ENCODE peak calls at places on chromosome 22, in six cellular contexts. Q is tibial artery, X is neuronal stem cell, M is A549, G is pancreas, V is dorsolateral prefrontal cortex. U is an unnamed sample.

GRCh38 chr22:41969110-41969646 is at the start of gene SEPTIN3:
- DNase-seq in Q (no peak), X (no peak), M (no peak), G (no peak), V (no peak), U (no peak)

GRCh38 chr22:36447634-36448033 is 33.8 kb downstream of the TXN2 start:
- DNase-seq in Q (no peak), X (no peak), M (no peak), G (no peak), V (no peak), U (no peak)

GRCh38 chr22:49235463-49236300 is 592.0 kb downstream of the BRD1 start:
- DNase-seq in Q (no peak), X (no peak), M (no peak), G (no peak), V (no peak), U (no peak)

GRCh38 chr22:24339452-24339747 is 68.8 kb downstream of the SPECC1L start:
- DNase-seq in Q (no peak), X (no peak), M (no peak), G (no peak), V (no peak), U (no peak)

GRCh38 chr22:41642711-41643110 is 21.6 kb downstream of the XRCC6 start:
- DNase-seq in Q (no peak), X (no peak), M (no peak), G (no peak), V (no peak), U (no peak)

GRCh38 chr22:39174498-39175120 is 22.1 kb upstream of the CBX7 start:
- DNase-seq in Q (peak; percentile 76), X (peak; percentile 99), M (no peak), G (peak; percentile 84), V (no peak), U (peak; percentile 100)

GRCh38 chr22:31039393-31039792 is 41.7 kb upstream of the SMTN start:
- DNase-seq in Q (no peak), X (no peak), M (no peak), G (no peak), V (no peak), U (no peak)

GRCh38 chr22:33776491-33776890 is 143.8 kb downstream of the LARGE1 start:
- DNase-seq in Q (no peak), X (no peak), M (no peak), G (no peak), V (no peak), U (no peak)

GRCh38 chr22:49025791-49026475 is 801.7 kb downstream of the BRD1 start:
- DNase-seq in Q (no peak), X (no peak), M (no peak), G (no peak), V (no peak), U (no peak)

GRCh38 chr22:31715157-31715778 is 34.7 kb downstream of the PRR14L start:
- DNase-seq in Q (no peak), X (no peak), M (no peak), G (no peak), V (no peak), U (no peak)

GRCh38 chr22:49300241-49300640 is 527.4 kb downstream of the BRD1 start:
- DNase-seq in Q (no peak), X (no peak), M (no peak), G (no peak), V (no peak), U (peak; percentile 28)

GRCh38 chr22:50310949-50311444 is 3.6 kb upstream of the PLXNB2 start:
- DNase-seq in Q (no peak), X (no peak), M (no peak), G (no peak), V (peak; percentile 40), U (no peak)

GRCh38 chr22:36332623-36333331 is 55.0 kb downstream of the MYH9 start:
- DNase-seq in Q (no peak), X (no peak), M (no peak), G (no peak), V (no peak), U (peak; percentile 93)

GRCh38 chr22:40401981-40402406 is 31.6 kb downstream of the SGSM3 start:
- DNase-seq in Q (no peak), X (no peak), M (no peak), G (no peak), V (no peak), U (no peak)

GRCh38 chr22:44393066-44393465 is 80.3 kb upstream of the SHISAL1 start:
- DNase-seq in Q (peak; percentile 13), X (no peak), M (no peak), G (no peak), V (peak; percentile 27), U (no peak)

GRCh38 chr22:44491666-44492405 is 6.2 kb downstream of the RTL6 start:
- DNase-seq in Q (no peak), X (no peak), M (no peak), G (no peak), V (no peak), U (no peak)

GRCh38 chr22:36211237-36211881 is 9.8 kb upstream of the APOL4 start:
- DNase-seq in Q (peak; percentile 49), X (no peak), M (no peak), G (no peak), V (no peak), U (no peak)

GRCh38 chr22:36284171-36284571 is 31.2 kb downstream of the APOL1 start:
- DNase-seq in Q (no peak), X (no peak), M (no peak), G (no peak), V (no peak), U (no peak)

GRCh38 chr22:31139066-31139465 is 1.2 kb downstream of the PLA2G3 start:
- DNase-seq in Q (no peak), X (no peak), M (no peak), G (no peak), V (no peak), U (no peak)

GRCh38 chr22:38176170-38176741 is 5.4 kb downstream of the PLA2G6 start:
- DNase-seq in Q (peak; percentile 79), X (no peak), M (no peak), G (no peak), V (no peak), U (peak; percentile 95)

GRCh38 chr22:37345863-37346514 is 63.7 kb downstream of the CYTH4 start:
- DNase-seq in Q (no peak), X (no peak), M (no peak), G (peak; percentile 26), V (no peak), U (peak; percentile 55)

GRCh38 chr22:47035443-47035881 is 273.0 kb downstream of the TBC1D22A start:
- DNase-seq in Q (no peak), X (no peak), M (no peak), G (peak; percentile 41), V (no peak), U (no peak)
- H3K27ac ChIP-seq in Q (no peak overlapping the region), X (no peak overlapping the region), M (no peak overlapping the region), G (no peak overlapping the region), V (no peak overlapping the region), U (no peak overlapping the region)

DNA sequence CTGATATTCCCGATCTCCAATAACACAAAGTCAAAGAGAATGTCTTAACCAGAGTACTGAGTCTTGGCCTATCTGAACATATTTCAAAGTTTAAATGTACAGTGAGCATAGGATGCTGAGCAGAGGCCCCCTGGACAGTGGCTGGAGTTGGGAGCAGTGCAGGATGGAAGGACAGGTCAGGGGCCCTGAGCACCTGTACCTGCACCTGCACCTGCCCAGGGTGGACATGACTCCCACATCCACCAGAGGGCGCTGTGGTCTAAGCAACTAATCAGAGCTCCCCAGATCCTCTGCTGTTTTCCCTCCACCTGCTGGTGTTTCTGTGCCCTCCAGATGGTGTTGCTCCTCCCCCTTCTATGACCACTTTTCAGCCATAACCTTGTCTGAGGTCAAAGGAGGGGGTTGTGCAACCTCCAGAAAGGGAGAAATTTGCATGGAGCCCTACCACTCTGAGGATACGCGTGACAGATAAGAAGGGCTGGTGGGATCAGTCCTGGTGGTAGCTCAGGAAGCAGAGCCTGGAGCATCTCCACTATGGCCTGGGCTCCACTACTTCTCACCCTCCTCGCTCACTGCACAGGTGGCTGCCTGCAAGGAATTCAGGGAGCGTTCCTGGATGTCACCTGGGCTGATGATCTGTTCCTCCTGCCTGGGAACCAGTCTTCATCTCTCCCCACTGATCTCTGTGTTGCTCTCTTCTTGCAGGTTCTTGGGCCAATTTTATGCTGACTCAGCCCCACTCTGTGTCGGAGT is 49.1 kb upstream of the VPREB1 start:
- DNase-seq in Q (peak; percentile 34), X (peak; percentile 74), M (peak; percentile 64), G (peak; percentile 89), V (no peak), U (no peak)
- H3K27ac ChIP-seq in Q (no peak overlapping the region), X (no peak overlapping the region), M (no peak overlapping the region), G (no peak overlapping the region), V (no peak overlapping the region), U (no peak overlapping the region)

DNA sequence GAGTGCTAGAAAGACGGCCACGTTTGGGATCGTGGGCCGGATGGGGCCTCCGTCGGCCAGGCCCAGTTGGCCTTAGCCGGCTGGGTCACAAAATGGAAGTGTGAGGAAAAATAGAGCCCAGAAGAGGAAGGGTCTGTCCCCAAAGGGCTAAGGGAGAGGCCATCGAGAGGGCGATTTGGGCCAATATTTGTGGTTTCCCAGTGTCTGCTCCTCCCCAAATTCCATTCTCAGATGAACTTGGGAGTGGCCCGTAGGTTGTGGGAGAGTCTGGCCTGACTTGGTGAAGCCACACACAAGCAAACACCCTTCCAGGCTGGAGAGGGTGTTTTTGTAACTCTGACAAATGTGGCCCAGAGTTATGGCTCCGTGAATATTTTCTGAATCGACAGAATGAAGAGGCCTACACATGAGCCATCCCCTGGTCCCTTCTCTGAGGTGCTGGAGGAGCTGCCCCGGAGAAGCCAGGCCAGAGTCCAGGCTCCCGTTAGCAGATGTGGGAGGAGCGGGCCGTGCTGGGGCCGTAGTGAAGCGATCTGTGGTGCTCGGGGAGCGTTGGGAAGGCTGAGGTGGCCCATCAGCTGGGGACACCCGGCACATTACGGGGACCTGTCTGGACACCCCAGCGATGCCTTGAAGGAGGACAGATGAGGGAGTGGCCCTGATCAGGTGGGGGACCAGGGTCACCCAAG is 73.5 kb upstream of the PPARA start:
- DNase-seq in Q (peak; percentile 46), X (no peak), M (no peak), G (peak; percentile 81), V (peak; percentile 46), U (peak; percentile 87)
- H3K27ac ChIP-seq in Q (peak overlapping the region; percentile 97), X (no peak overlapping the region), M (peak overlapping the region; percentile 99), G (peak overlapping the region; percentile 97), V (peak overlapping the region; percentile 100), U (peak overlapping the region; percentile 92)

DNA sequence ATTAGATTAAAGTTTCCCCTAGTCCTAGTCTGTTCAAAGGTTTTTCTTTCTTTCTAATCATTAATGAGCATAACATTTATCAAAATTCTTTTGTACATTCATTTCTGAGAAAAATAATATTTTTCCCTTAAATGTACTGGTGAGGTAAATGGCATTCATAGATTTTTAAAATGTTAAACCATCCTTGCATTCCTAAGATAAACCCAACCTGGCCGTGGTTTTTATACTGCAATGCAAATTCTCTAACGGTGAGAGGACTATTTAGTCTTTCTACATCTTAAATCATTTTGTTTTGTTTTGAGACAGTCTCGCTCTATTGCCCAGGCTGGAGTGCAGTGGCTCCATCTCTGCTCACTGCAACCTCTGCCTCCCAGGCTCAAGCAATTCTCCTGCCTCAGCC is 40.6 kb downstream of the TRMU start:
- DNase-seq in Q (no peak), X (no peak), M (no peak), G (no peak), V (no peak), U (no peak)
- H3K27ac ChIP-seq in Q (no peak overlapping the region), X (no peak overlapping the region), M (peak overlapping the region; percentile 91), G (no peak overlapping the region), V (no peak overlapping the region), U (no peak overlapping the region)